ENCODE peak calls at places on chromosome 19, in four cellular contexts. I is Panc1, B is HepG2, V is K562. R is an unnamed sample.
A peak's percentile ranks its signal among the peaks of the same experiment; 100 is the strongest.

GRCh38 chr19:41403181-41403970 is 5.8 kb downstream of the BCKDHA start:
- DNase-seq in I (no peak), B (no peak), V (no peak), R (no peak)

GRCh38 chr19:58538257-58539168 is 5.4 kb upstream of the TRIM28 start:
- DNase-seq in I (no peak), B (no peak), V (no peak), R (no peak)

GRCh38 chr19:6333439-6333838 is at the start of gene ACER1:
- DNase-seq in I (no peak), B (no peak), V (no peak), R (no peak)

GRCh38 chr19:6710273-6711077 is 10.0 kb downstream of the C3 start:
- DNase-seq in I (no peak), B (no peak), V (no peak), R (no peak)

GRCh38 chr19:29410974-29411615 is 114.7 kb upstream of the VSTM2B start:
- DNase-seq in I (no peak), B (no peak), V (no peak), R (no peak)

GRCh38 chr19:43560687-43561086 is 14.6 kb downstream of the XRCC1 start:
- DNase-seq in I (no peak), B (peak; percentile 19), V (peak; percentile 61), R (no peak)

GRCh38 chr19:55251296-55252081 is 7.3 kb downstream of the PPP6R1 start:
- DNase-seq in I (no peak), B (no peak), V (no peak), R (no peak)

GRCh38 chr19:3061214-3062161 is 807 bp downstream of the TLE5 start:
- DNase-seq in I (no peak), B (no peak), V (peak; percentile 79), R (no peak)

GRCh38 chr19:2973229-2973628 is 4.1 kb upstream of the TLE6 start:
- DNase-seq in I (no peak), B (no peak), V (no peak), R (no peak)

GRCh38 chr19:45470147-45471081 is 2.6 kb downstream of the FOSB start:
- DNase-seq in I (no peak), B (no peak), V (peak; percentile 47), R (no peak)

GRCh38 chr19:42662714-42663113 is 68.0 kb upstream of the CEACAM8 start:
- DNase-seq in I (no peak), B (no peak), V (no peak), R (peak; percentile 1)

GRCh38 chr19:45450042-45450380 is 17.8 kb upstream of the FOSB start:
- DNase-seq in I (no peak), B (no peak), V (peak; percentile 74), R (no peak)

GRCh38 chr19:28234637-28235036 is 978.3 kb downstream of the UQCRFS1 start:
- DNase-seq in I (no peak), B (no peak), V (no peak), R (no peak)

GRCh38 chr19:43767316-43767715 is 12.6 kb upstream of the SMG9 start:
- DNase-seq in I (no peak), B (no peak), V (no peak), R (no peak)

GRCh38 chr19:14138576-14139265 is 2.3 kb upstream of the ASF1B start:
- DNase-seq in I (no peak), B (no peak), V (no peak), R (no peak)

GRCh38 chr19:41960973-41961372 is 1.9 kb upstream of the RABAC1 start:
- DNase-seq in I (no peak), B (no peak), V (no peak), R (no peak)

GRCh38 chr19:54114340-54114826 is 1.1 kb downstream of the TFPT start:
- DNase-seq in I (no peak), B (no peak), V (peak; percentile 21), R (no peak)

GRCh38 chr19:51729781-51730180 is 6.0 kb upstream of the HAS1 start:
- DNase-seq in I (no peak), B (no peak), V (no peak), R (no peak)

GRCh38 chr19:4501691-4502090 is 16.6 kb downstream of the PLIN4 start:
- DNase-seq in I (no peak), B (no peak), V (no peak), R (no peak)

GRCh38 chr19:55080915-55081772 is 5.5 kb downstream of the EPS8L1 start:
- DNase-seq in I (no peak), B (peak; percentile 53), V (peak; percentile 95), R (peak; percentile 86)

GRCh38 chr19:3057275-3057714 is 5.0 kb downstream of the TLE5 start:
- DNase-seq in I (no peak), B (no peak), V (no peak), R (no peak)

GRCh38 chr19:28727133-28727834 is 485.7 kb downstream of the UQCRFS1 start:
- DNase-seq in I (no peak), B (no peak), V (peak; percentile 77), R (no peak)

GRCh38 chr19:34336781-34337271 is 28.2 kb upstream of the GPI start:
- DNase-seq in I (no peak), B (no peak), V (peak; percentile 42), R (peak; percentile 8)

GRCh38 chr19:47152632-47153031 is 22.0 kb downstream of the SAE1 start:
- DNase-seq in I (no peak), B (no peak), V (no peak), R (no peak)

GRCh38 chr19:23996549-23996948 is 81.9 kb downstream of the ZNF726 start:
- DNase-seq in I (no peak), B (peak; percentile 3), V (peak; percentile 46), R (peak; percentile 3)

GRCh38 chr19:58409010-58409790 is 751 bp downstream of the ZNF584 start:
- DNase-seq in I (no peak), B (no peak), V (peak; percentile 48), R (no peak)

GRCh38 chr19:48484931-48485612 is 15.9 kb downstream of the CYTH2 start:
- DNase-seq in I (no peak), B (no peak), V (no peak), R (no peak)

GRCh38 chr19:41386442-41386841 is 10.1 kb downstream of the TMEM91 start:
- DNase-seq in I (no peak), B (no peak), V (peak; percentile 25), R (no peak)

GRCh38 chr19:56176881-56177280 is 1.1 kb downstream of the GALP start:
- DNase-seq in I (no peak), B (no peak), V (no peak), R (no peak)

GRCh38 chr19:27694361-27695055 is 1518.4 kb downstream of the UQCRFS1 start:
- DNase-seq in I (no peak), B (no peak), V (no peak), R (no peak)

GRCh38 chr19:30109565-30109964 is 167.5 kb downstream of the URI1 start:
- DNase-seq in I (no peak), B (no peak), V (no peak), R (no peak)

GRCh38 chr19:32166238-32166637 is 179.2 kb upstream of the ZNF507 start:
- DNase-seq in I (no peak), B (no peak), V (no peak), R (no peak)
- TF ChIP-seq TCF7L2 in I (no peak), B (no peak), V (no peak), R (no peak)

GRCh38 chr19:7968008-7968795 is 24.7 kb upstream of the TIMM44 start:
- DNase-seq in I (no peak), B (no peak), V (no peak), R (no peak)
- TF ChIP-seq TCF7L2 in I (no peak), B (no peak), V (no peak), R (no peak)

GRCh38 chr19:11021760-11022144 is 60.9 kb downstream of the SMARCA4 start:
- DNase-seq in I (no peak), B (no peak), V (no peak), R (no peak)
- TF ChIP-seq TCF7L2 in I (no peak), B (no peak), V (no peak), R (no peak)

GRCh38 chr19:11422163-11423068 is 3.3 kb upstream of the RGL3 start:
- DNase-seq in I (no peak), B (no peak), V (no peak), R (no peak)
- TF ChIP-seq TCF7L2 in I (no peak), B (no peak), V (no peak), R (no peak)

DNA sequence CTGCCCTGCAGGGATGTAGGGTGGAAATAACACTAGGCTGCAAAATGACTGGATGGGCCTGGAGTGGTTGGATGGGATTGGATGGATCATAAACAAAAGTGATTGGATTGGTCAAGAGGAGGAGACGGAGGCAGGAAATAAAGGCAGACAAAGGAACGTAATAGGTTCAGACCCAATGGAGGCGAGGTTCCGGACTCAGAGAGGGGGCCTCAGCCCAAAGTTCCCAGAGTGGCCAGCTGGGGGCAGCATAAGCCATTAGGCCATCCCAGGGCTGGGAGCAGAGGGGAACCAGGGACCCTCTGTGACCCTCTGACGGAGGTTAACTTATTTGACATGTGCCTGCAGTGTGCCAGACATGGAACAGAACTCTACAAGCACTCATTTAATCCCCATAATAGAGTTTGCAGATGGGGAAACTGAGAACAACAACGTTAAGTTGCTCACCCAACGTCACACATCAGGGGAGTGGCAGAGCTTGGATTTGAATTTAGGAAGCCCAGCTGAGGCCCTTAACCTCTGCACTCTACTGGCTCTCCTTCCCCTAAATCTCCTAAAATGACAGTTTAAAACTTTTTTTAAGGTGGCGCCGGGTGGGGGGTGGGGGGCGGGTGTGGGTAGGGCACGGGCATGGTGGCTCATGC is 15.3 kb upstream of the MAP1S start:
- DNase-seq in I (peak; percentile 20), B (peak; percentile 33), V (peak; percentile 67), R (peak; percentile 64)
- TF ChIP-seq TCF7L2 in I (no peak), B (no peak), V (no peak), R (no peak)

GRCh38 chr19:33212024-33212772 is 13.5 kb downstream of the SLC7A10 start:
- DNase-seq in I (no peak), B (no peak), V (no peak), R (no peak)

GRCh38 chr19:33216198-33216830 is 9.3 kb downstream of the SLC7A10 start:
- DNase-seq in I (no peak), B (no peak), V (no peak), R (no peak)

GRCh38 chr19:33212773-33213172 is 12.9 kb downstream of the SLC7A10 start:
- DNase-seq in I (no peak), B (no peak), V (no peak), R (no peak)

GRCh38 chr19:33215438-33216197 is 10.0 kb downstream of the SLC7A10 start:
- DNase-seq in I (no peak), B (no peak), V (no peak), R (no peak)

GRCh38 chr19:33214621-33215020 is 11.0 kb downstream of the SLC7A10 start:
- DNase-seq in I (no peak), B (peak; percentile 41), V (peak; percentile 34), R (no peak)
- TF ChIP-seq TCF7L2 in I (no peak), B (no peak), V (no peak), R (no peak)

R was measured in HCT116.